ENCODE peak calls at places on chromosomes 2 and 18, in seven cellular contexts. One of them, this sample, is unnamed.

GRCh38 chr2:40373093-40373492 is 78.8 kb downstream of the SLC8A1 start:
- DNase-seq in tibial artery: no peak
- DNase-seq in AG09319: no peak
- DNase-seq in activated CD8-positive, alpha-beta T cell treated with anti-CD3 and anti-CD28 coated beads for 36 hours: no peak
- DNase-seq in GM12865: no peak
- DNase-seq in fibroblast of lung: no peak
- DNase-seq in fibroblast of villous mesenchyme: no peak
- DNase-seq in this sample: no peak

GRCh38 chr2:48439102-48439501 is 90.9 kb upstream of the STON1 start:
- DNase-seq in tibial artery: no peak
- DNase-seq in AG09319: no peak
- DNase-seq in activated CD8-positive, alpha-beta T cell treated with anti-CD3 and anti-CD28 coated beads for 36 hours: no peak
- DNase-seq in GM12865: no peak
- DNase-seq in fibroblast of lung: no peak
- DNase-seq in fibroblast of villous mesenchyme: no peak
- DNase-seq in this sample: no peak

GRCh38 chr2:18829331-18829902 is 240.0 kb upstream of the NT5C1B start:
- DNase-seq in tibial artery: no peak
- DNase-seq in AG09319: peak; percentile 10
- DNase-seq in activated CD8-positive, alpha-beta T cell treated with anti-CD3 and anti-CD28 coated beads for 36 hours: no peak
- DNase-seq in GM12865: no peak
- DNase-seq in fibroblast of lung: peak; percentile 18
- DNase-seq in fibroblast of villous mesenchyme: peak; percentile 41
- DNase-seq in this sample: peak; percentile 84

GRCh38 chr2:239388236-239389151 is 12.3 kb downstream of the HDAC4 start:
- DNase-seq in tibial artery: peak; percentile 62
- DNase-seq in AG09319: no peak
- DNase-seq in activated CD8-positive, alpha-beta T cell treated with anti-CD3 and anti-CD28 coated beads for 36 hours: no peak
- DNase-seq in GM12865: no peak
- DNase-seq in fibroblast of lung: no peak
- DNase-seq in fibroblast of villous mesenchyme: no peak
- DNase-seq in this sample: no peak

GRCh38 chr2:187569571-187569970 is 15.3 kb upstream of the TFPI start:
- DNase-seq in tibial artery: no peak
- DNase-seq in AG09319: no peak
- DNase-seq in activated CD8-positive, alpha-beta T cell treated with anti-CD3 and anti-CD28 coated beads for 36 hours: no peak
- DNase-seq in GM12865: no peak
- DNase-seq in fibroblast of lung: no peak
- DNase-seq in fibroblast of villous mesenchyme: no peak
- DNase-seq in this sample: no peak

GRCh38 chr2:140650825-140651224 is 1480.0 kb downstream of the LRP1B start:
- DNase-seq in tibial artery: no peak
- DNase-seq in AG09319: no peak
- DNase-seq in activated CD8-positive, alpha-beta T cell treated with anti-CD3 and anti-CD28 coated beads for 36 hours: no peak
- DNase-seq in GM12865: no peak
- DNase-seq in fibroblast of lung: peak; percentile 72
- DNase-seq in fibroblast of villous mesenchyme: no peak
- DNase-seq in this sample: no peak

GRCh38 chr2:219615036-219615435 is 12.4 kb upstream of the SLC4A3 start:
- DNase-seq in tibial artery: no peak
- DNase-seq in AG09319: no peak
- DNase-seq in activated CD8-positive, alpha-beta T cell treated with anti-CD3 and anti-CD28 coated beads for 36 hours: no peak
- DNase-seq in GM12865: no peak
- DNase-seq in fibroblast of lung: no peak
- DNase-seq in fibroblast of villous mesenchyme: no peak
- DNase-seq in this sample: no peak

GRCh38 chr2:78979380-78980238 is 45.9 kb upstream of the REG3G start:
- DNase-seq in tibial artery: no peak
- DNase-seq in AG09319: no peak
- DNase-seq in activated CD8-positive, alpha-beta T cell treated with anti-CD3 and anti-CD28 coated beads for 36 hours: peak; percentile 50
- DNase-seq in GM12865: peak; percentile 76
- DNase-seq in fibroblast of lung: peak; percentile 6
- DNase-seq in fibroblast of villous mesenchyme: peak; percentile 2
- DNase-seq in this sample: no peak

GRCh38 chr2:234368861-234369261 is 128.0 kb downstream of the ARL4C start:
- DNase-seq in tibial artery: no peak
- DNase-seq in AG09319: no peak
- DNase-seq in activated CD8-positive, alpha-beta T cell treated with anti-CD3 and anti-CD28 coated beads for 36 hours: peak; percentile 71
- DNase-seq in GM12865: no peak
- DNase-seq in fibroblast of lung: peak; percentile 78
- DNase-seq in fibroblast of villous mesenchyme: peak; percentile 83
- DNase-seq in this sample: peak; percentile 29

GRCh38 chr2:142188562-142188961 is 57.7 kb upstream of the LRP1B start:
- DNase-seq in tibial artery: no peak
- DNase-seq in AG09319: no peak
- DNase-seq in activated CD8-positive, alpha-beta T cell treated with anti-CD3 and anti-CD28 coated beads for 36 hours: no peak
- DNase-seq in GM12865: no peak
- DNase-seq in fibroblast of lung: peak; percentile 12
- DNase-seq in fibroblast of villous mesenchyme: peak; percentile 6
- DNase-seq in this sample: no peak

GRCh38 chr2:119338826-119339561 is 27.6 kb downstream of the C2orf76 start:
- DNase-seq in tibial artery: no peak
- DNase-seq in AG09319: no peak
- DNase-seq in activated CD8-positive, alpha-beta T cell treated with anti-CD3 and anti-CD28 coated beads for 36 hours: peak; percentile 68
- DNase-seq in GM12865: peak; percentile 71
- DNase-seq in fibroblast of lung: no peak
- DNase-seq in fibroblast of villous mesenchyme: no peak
- DNase-seq in this sample: no peak

GRCh38 chr18:79579807-79580480 is 99.7 kb upstream of the CTDP1 start:
- DNase-seq in tibial artery: peak; percentile 54
- DNase-seq in AG09319: no peak
- DNase-seq in activated CD8-positive, alpha-beta T cell treated with anti-CD3 and anti-CD28 coated beads for 36 hours: no peak
- DNase-seq in GM12865: no peak
- DNase-seq in fibroblast of lung: no peak
- DNase-seq in fibroblast of villous mesenchyme: no peak
- DNase-seq in this sample: no peak

GRCh38 chr18:78934551-78935225 is 44.9 kb upstream of the SALL3 start:
- DNase-seq in tibial artery: peak; percentile 32
- DNase-seq in AG09319: no peak
- DNase-seq in activated CD8-positive, alpha-beta T cell treated with anti-CD3 and anti-CD28 coated beads for 36 hours: no peak
- DNase-seq in GM12865: no peak
- DNase-seq in fibroblast of lung: no peak
- DNase-seq in fibroblast of villous mesenchyme: no peak
- DNase-seq in this sample: no peak

GRCh38 chr2:33529771-33530481 is 53.5 kb downstream of the RASGRP3 start:
- DNase-seq in tibial artery: no peak
- DNase-seq in AG09319: peak; percentile 90
- DNase-seq in activated CD8-positive, alpha-beta T cell treated with anti-CD3 and anti-CD28 coated beads for 36 hours: no peak
- DNase-seq in GM12865: peak; percentile 67
- DNase-seq in fibroblast of lung: peak; percentile 85
- DNase-seq in fibroblast of villous mesenchyme: peak; percentile 75
- DNase-seq in this sample: peak; percentile 99

GRCh38 chr2:40095003-40095402 is 315.9 kb upstream of the THUMPD2 start:
- DNase-seq in tibial artery: no peak
- DNase-seq in AG09319: no peak
- DNase-seq in activated CD8-positive, alpha-beta T cell treated with anti-CD3 and anti-CD28 coated beads for 36 hours: no peak
- DNase-seq in GM12865: no peak
- DNase-seq in fibroblast of lung: peak; percentile 82
- DNase-seq in fibroblast of villous mesenchyme: peak; percentile 65
- DNase-seq in this sample: peak; percentile 86

GRCh38 chr2:26640781-26641564 is at the start of gene CIB4:
- DNase-seq in tibial artery: peak; percentile 57
- DNase-seq in AG09319: no peak
- DNase-seq in activated CD8-positive, alpha-beta T cell treated with anti-CD3 and anti-CD28 coated beads for 36 hours: no peak
- DNase-seq in GM12865: no peak
- DNase-seq in fibroblast of lung: no peak
- DNase-seq in fibroblast of villous mesenchyme: no peak
- DNase-seq in this sample: no peak

DNA sequence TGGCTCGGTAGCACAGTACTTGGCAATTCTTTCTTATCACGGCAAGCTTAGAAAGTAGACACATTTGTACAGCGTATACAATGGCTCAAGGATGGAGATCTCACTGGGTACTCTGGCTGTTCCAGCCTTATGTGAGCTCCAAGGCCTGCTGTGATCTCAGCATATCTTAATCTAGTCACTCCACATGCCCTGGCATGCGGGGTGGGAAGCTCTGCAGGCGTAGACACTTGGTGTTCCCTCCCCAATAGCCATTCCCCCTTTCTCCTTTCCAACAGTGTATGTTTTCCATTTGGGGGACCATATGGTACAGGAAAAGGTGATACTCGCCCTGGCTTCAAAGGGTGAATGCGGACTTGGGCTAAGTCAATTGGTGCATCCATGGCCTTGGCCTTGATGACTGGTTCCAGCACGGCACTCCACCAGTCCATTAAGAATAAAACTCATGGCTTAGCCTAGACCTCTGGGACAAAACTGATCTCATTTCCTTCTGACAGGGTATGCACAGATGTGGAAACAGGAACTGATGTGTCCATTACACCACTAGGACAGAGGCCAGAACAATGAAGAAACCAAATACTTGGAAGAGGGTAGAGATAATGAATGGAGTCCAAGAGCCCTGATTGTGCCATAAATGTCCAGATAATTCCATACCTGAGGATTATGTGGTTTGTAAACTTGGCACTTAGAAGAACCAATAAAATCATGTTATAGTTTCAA is 28.4 kb downstream of the TGIF1 start:
- DNase-seq in tibial artery: no peak
- DNase-seq in AG09319: no peak
- DNase-seq in activated CD8-positive, alpha-beta T cell treated with anti-CD3 and anti-CD28 coated beads for 36 hours: no peak
- DNase-seq in GM12865: no peak
- DNase-seq in fibroblast of lung: no peak
- DNase-seq in fibroblast of villous mesenchyme: no peak
- DNase-seq in this sample: no peak
- TF ChIP-seq CTCF in tibial artery: no peak
- TF ChIP-seq CTCF in AG09319: no peak
- TF ChIP-seq CTCF in activated CD8-positive, alpha-beta T cell treated with anti-CD3 and anti-CD28 coated beads for 36 hours: no peak
- TF ChIP-seq CTCF in GM12865: no peak
- TF ChIP-seq CTCF in fibroblast of lung: no peak
- TF ChIP-seq CTCF in fibroblast of villous mesenchyme: no peak
- TF ChIP-seq CTCF in this sample: no peak

DNA sequence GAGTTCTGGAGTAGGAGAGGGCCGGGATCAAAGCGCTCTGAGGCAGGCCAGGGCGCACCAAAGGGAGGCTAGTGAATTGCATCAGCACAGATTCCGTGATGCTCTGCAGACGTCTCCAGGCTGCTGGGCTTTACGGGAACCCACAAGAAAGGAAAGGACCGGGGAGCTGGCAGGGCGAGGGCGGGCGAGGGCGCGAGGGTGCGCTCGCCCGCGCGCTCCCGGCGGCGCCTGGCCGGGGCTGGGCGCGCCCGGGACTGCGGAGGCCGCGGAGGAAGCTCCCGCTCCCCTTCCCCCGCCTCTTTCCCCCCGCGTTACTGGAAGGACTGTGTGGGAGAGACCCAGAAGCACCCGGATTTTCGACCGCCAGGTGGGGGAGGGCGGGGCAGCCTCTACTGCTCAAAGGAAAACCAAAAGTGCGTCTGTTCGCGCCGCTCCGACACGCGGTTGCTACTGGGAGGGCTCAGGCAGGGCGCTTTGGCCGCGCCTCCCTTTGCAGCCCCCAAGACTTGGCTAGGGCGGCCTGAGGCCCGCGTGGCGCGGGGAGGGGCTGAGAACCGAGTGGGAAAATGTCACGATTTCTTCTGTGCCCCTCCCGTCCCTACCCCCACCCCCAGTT is 2.3 kb upstream of the FOSL2 start:
- DNase-seq in tibial artery: peak; percentile 96
- DNase-seq in AG09319: peak; percentile 81
- DNase-seq in activated CD8-positive, alpha-beta T cell treated with anti-CD3 and anti-CD28 coated beads for 36 hours: peak; percentile 98
- DNase-seq in GM12865: peak; percentile 88
- DNase-seq in fibroblast of lung: peak; percentile 95
- DNase-seq in fibroblast of villous mesenchyme: peak; percentile 99
- DNase-seq in this sample: peak; percentile 83
- TF ChIP-seq CTCF in tibial artery: no peak
- TF ChIP-seq CTCF in AG09319: no peak
- TF ChIP-seq CTCF in activated CD8-positive, alpha-beta T cell treated with anti-CD3 and anti-CD28 coated beads for 36 hours: no peak
- TF ChIP-seq CTCF in GM12865: no peak
- TF ChIP-seq CTCF in fibroblast of lung: peak; percentile 11
- TF ChIP-seq CTCF in fibroblast of villous mesenchyme: no peak
- TF ChIP-seq CTCF in this sample: no peak

GRCh38 chr2:236608710-236609109 is 39.1 kb downstream of the ACKR3 start:
- DNase-seq in tibial artery: no peak
- DNase-seq in AG09319: no peak
- DNase-seq in activated CD8-positive, alpha-beta T cell treated with anti-CD3 and anti-CD28 coated beads for 36 hours: no peak
- DNase-seq in GM12865: no peak
- DNase-seq in fibroblast of lung: no peak
- DNase-seq in fibroblast of villous mesenchyme: no peak
- DNase-seq in this sample: no peak

GRCh38 chr2:236608308-236608564 is 38.6 kb downstream of the ACKR3 start:
- DNase-seq in tibial artery: no peak
- DNase-seq in AG09319: no peak
- DNase-seq in activated CD8-positive, alpha-beta T cell treated with anti-CD3 and anti-CD28 coated beads for 36 hours: no peak
- DNase-seq in GM12865: no peak
- DNase-seq in fibroblast of lung: no peak
- DNase-seq in fibroblast of villous mesenchyme: peak; percentile 6
- DNase-seq in this sample: no peak

GRCh38 chr2:236606023-236606422 is 36.4 kb downstream of the ACKR3 start:
- DNase-seq in tibial artery: no peak
- DNase-seq in AG09319: no peak
- DNase-seq in activated CD8-positive, alpha-beta T cell treated with anti-CD3 and anti-CD28 coated beads for 36 hours: no peak
- DNase-seq in GM12865: no peak
- DNase-seq in fibroblast of lung: no peak
- DNase-seq in fibroblast of villous mesenchyme: no peak
- DNase-seq in this sample: no peak

GRCh38 chr2:236604971-236605734 is 35.5 kb downstream of the ACKR3 start:
- DNase-seq in tibial artery: no peak
- DNase-seq in AG09319: no peak
- DNase-seq in activated CD8-positive, alpha-beta T cell treated with anti-CD3 and anti-CD28 coated beads for 36 hours: no peak
- DNase-seq in GM12865: no peak
- DNase-seq in fibroblast of lung: no peak
- DNase-seq in fibroblast of villous mesenchyme: no peak
- DNase-seq in this sample: no peak

GRCh38 chr2:236607471-236608307 is 38.1 kb downstream of the ACKR3 start:
- DNase-seq in tibial artery: no peak
- DNase-seq in AG09319: no peak
- DNase-seq in activated CD8-positive, alpha-beta T cell treated with anti-CD3 and anti-CD28 coated beads for 36 hours: no peak
- DNase-seq in GM12865: peak; percentile 13
- DNase-seq in fibroblast of lung: peak; percentile 16
- DNase-seq in fibroblast of villous mesenchyme: peak; percentile 15
- DNase-seq in this sample: peak; percentile 31
- TF ChIP-seq CTCF in tibial artery: no peak
- TF ChIP-seq CTCF in AG09319: no peak
- TF ChIP-seq CTCF in activated CD8-positive, alpha-beta T cell treated with anti-CD3 and anti-CD28 coated beads for 36 hours: no peak
- TF ChIP-seq CTCF in GM12865: no peak
- TF ChIP-seq CTCF in fibroblast of lung: no peak
- TF ChIP-seq CTCF in fibroblast of villous mesenchyme: no peak
- TF ChIP-seq CTCF in this sample: no peak

GRCh38 chr18:40414155-40414754 is 1540.8 kb upstream of the PIK3C3 start:
- DNase-seq in tibial artery: no peak
- DNase-seq in AG09319: no peak
- DNase-seq in activated CD8-positive, alpha-beta T cell treated with anti-CD3 and anti-CD28 coated beads for 36 hours: no peak
- DNase-seq in GM12865: no peak
- DNase-seq in fibroblast of lung: peak; percentile 60
- DNase-seq in fibroblast of villous mesenchyme: no peak
- DNase-seq in this sample: no peak

GRCh38 chr18:40412410-40412809 is 1542.6 kb upstream of the PIK3C3 start:
- DNase-seq in tibial artery: no peak
- DNase-seq in AG09319: no peak
- DNase-seq in activated CD8-positive, alpha-beta T cell treated with anti-CD3 and anti-CD28 coated beads for 36 hours: no peak
- DNase-seq in GM12865: no peak
- DNase-seq in fibroblast of lung: no peak
- DNase-seq in fibroblast of villous mesenchyme: no peak
- DNase-seq in this sample: no peak

GRCh38 chr18:40415821-40416220 is 1539.2 kb upstream of the PIK3C3 start:
- DNase-seq in tibial artery: no peak
- DNase-seq in AG09319: no peak
- DNase-seq in activated CD8-positive, alpha-beta T cell treated with anti-CD3 and anti-CD28 coated beads for 36 hours: no peak
- DNase-seq in GM12865: no peak
- DNase-seq in fibroblast of lung: no peak
- DNase-seq in fibroblast of villous mesenchyme: no peak
- DNase-seq in this sample: no peak

GRCh38 chr18:40415224-40415791 is 1539.7 kb upstream of the PIK3C3 start:
- DNase-seq in tibial artery: no peak
- DNase-seq in AG09319: no peak
- DNase-seq in activated CD8-positive, alpha-beta T cell treated with anti-CD3 and anti-CD28 coated beads for 36 hours: no peak
- DNase-seq in GM12865: no peak
- DNase-seq in fibroblast of lung: no peak
- DNase-seq in fibroblast of villous mesenchyme: no peak
- DNase-seq in this sample: no peak

GRCh38 chr18:40413160-40413559 is 1541.9 kb upstream of the PIK3C3 start:
- DNase-seq in tibial artery: no peak
- DNase-seq in AG09319: no peak
- DNase-seq in activated CD8-positive, alpha-beta T cell treated with anti-CD3 and anti-CD28 coated beads for 36 hours: no peak
- DNase-seq in GM12865: no peak
- DNase-seq in fibroblast of lung: peak; percentile 72
- DNase-seq in fibroblast of villous mesenchyme: no peak
- DNase-seq in this sample: no peak
- TF ChIP-seq CTCF in tibial artery: no peak
- TF ChIP-seq CTCF in AG09319: no peak
- TF ChIP-seq CTCF in activated CD8-positive, alpha-beta T cell treated with anti-CD3 and anti-CD28 coated beads for 36 hours: no peak
- TF ChIP-seq CTCF in GM12865: no peak
- TF ChIP-seq CTCF in fibroblast of lung: peak; percentile 67
- TF ChIP-seq CTCF in fibroblast of villous mesenchyme: no peak
- TF ChIP-seq CTCF in this sample: no peak

This sample was measured in HFFc6.